ENCODE peak calls at places on chromosomes 2 and 18, in ten cellular contexts. W is upper lobe of right lung, C is brain microvascular endothelial cell, N is RWPE1, F is hepatocyte, S is AG10803, V is coronary artery, T is H9, I is psoas muscle, B is OCI-LY7. Y is an unnamed sample.

GRCh38 chr2:181203412-181203811 is 223.0 kb downstream of the UBE2E3 start:
- DNase-seq in W (no peak), C (peak; percentile 89), N (peak; percentile 76), F (peak; percentile 35), S (peak; percentile 80), V (no peak), T (no peak), I (no peak), B (no peak), Y (no peak)

GRCh38 chr2:27807476-27807875 is 36.0 kb downstream of the MRPL33 start:
- DNase-seq in W (no peak), C (peak; percentile 28), N (no peak), F (peak; percentile 36), S (peak; percentile 40), V (no peak), T (peak; percentile 42), I (no peak), B (peak; percentile 3), Y (peak; percentile 19)

GRCh38 chr2:231672617-231673347 is 35.5 kb upstream of the PTMA start:
- DNase-seq in W (peak; percentile 87), C (peak; percentile 45), N (no peak), F (peak; percentile 81), S (peak; percentile 48), V (peak; percentile 73), T (peak; percentile 94), I (no peak), B (peak; percentile 99), Y (peak; percentile 61)

GRCh38 chr2:233700028-233700635 is 7.4 kb downstream of the UGT1A6 start:
- DNase-seq in W (no peak), C (peak; percentile 33), N (no peak), F (peak; percentile 42), S (peak; percentile 17), V (no peak), T (no peak), I (no peak), B (no peak), Y (no peak)

GRCh38 chr18:70454705-70455322 is 166.0 kb downstream of the SOCS6 start:
- DNase-seq in W (no peak), C (peak; percentile 74), N (peak; percentile 34), F (peak; percentile 82), S (peak; percentile 68), V (no peak), T (no peak), I (no peak), B (peak; percentile 35), Y (peak; percentile 39)

GRCh38 chr18:49510393-49511115 is 23.5 kb upstream of the C18orf32 start:
- DNase-seq in W (no peak), C (peak; percentile 43), N (peak; percentile 43), F (peak; percentile 72), S (peak; percentile 50), V (no peak), T (peak; percentile 50), I (peak; percentile 29), B (peak; percentile 48), Y (peak; percentile 64)

GRCh38 chr2:208062113-208062512 is 36.8 kb upstream of the PLEKHM3 start:
- DNase-seq in W (no peak), C (peak; percentile 58), N (no peak), F (peak; percentile 64), S (peak; percentile 35), V (no peak), T (no peak), I (no peak), B (peak; percentile 44), Y (peak; percentile 26)

GRCh38 chr2:105398522-105399206 is at the start of gene FHL2:
- DNase-seq in W (peak; percentile 70), C (peak; percentile 73), N (peak; percentile 68), F (peak; percentile 92), S (peak; percentile 81), V (peak; percentile 84), T (peak; percentile 84), I (peak; percentile 78), B (no peak), Y (peak; percentile 79)

GRCh38 chr2:145874466-145874865 is 1354.5 kb upstream of the ZEB2 start:
- DNase-seq in W (no peak), C (peak; percentile 76), N (peak; percentile 4), F (no peak), S (peak; percentile 32), V (no peak), T (no peak), I (no peak), B (no peak), Y (no peak)

GRCh38 chr18:10241571-10241970 is 212.9 kb upstream of the APCDD1 start:
- DNase-seq in W (no peak), C (no peak), N (no peak), F (no peak), S (peak; percentile 29), V (no peak), T (no peak), I (no peak), B (no peak), Y (no peak)

DNA sequence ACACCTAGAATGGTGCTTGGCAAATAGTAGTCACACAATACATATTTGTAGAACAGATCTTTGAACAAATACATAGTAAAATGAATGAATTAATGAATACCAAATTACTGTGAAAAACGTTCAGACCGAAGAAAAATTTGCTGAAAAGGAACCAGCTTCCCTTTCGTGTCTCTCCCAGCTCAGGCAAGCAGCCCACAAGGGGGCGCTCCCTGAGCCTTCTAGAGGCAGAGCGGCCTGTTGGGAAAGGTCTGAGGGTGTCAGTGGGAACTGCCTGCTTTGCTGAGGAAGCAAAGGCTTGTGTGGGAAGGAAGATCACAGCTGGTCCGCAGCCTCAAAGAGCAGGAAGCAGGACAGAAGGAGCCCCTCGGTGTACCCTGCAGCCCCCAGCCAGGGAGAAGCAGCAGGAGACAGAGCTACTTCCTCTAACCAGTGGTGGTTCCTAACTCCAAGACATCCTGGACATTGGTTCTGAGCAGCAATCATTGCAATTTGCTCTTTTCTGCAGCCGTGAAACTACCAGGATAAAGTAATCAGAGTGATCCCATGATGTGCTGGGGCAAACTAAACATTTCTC is 231.1 kb downstream of the ANKRD30B start:
- DNase-seq in W (peak; percentile 65), C (no peak), N (no peak), F (no peak), S (peak; percentile 54), V (no peak), T (no peak), I (no peak), B (peak; percentile 51), Y (peak; percentile 44)
- TF ChIP-seq CTCF in W (peak; percentile 43), C (peak; percentile 73), N (peak; percentile 15), F (no peak), S (peak; percentile 57), V (no peak), T (peak; percentile 13), I (peak; percentile 16), B (peak; percentile 78), Y (peak; percentile 49)

DNA sequence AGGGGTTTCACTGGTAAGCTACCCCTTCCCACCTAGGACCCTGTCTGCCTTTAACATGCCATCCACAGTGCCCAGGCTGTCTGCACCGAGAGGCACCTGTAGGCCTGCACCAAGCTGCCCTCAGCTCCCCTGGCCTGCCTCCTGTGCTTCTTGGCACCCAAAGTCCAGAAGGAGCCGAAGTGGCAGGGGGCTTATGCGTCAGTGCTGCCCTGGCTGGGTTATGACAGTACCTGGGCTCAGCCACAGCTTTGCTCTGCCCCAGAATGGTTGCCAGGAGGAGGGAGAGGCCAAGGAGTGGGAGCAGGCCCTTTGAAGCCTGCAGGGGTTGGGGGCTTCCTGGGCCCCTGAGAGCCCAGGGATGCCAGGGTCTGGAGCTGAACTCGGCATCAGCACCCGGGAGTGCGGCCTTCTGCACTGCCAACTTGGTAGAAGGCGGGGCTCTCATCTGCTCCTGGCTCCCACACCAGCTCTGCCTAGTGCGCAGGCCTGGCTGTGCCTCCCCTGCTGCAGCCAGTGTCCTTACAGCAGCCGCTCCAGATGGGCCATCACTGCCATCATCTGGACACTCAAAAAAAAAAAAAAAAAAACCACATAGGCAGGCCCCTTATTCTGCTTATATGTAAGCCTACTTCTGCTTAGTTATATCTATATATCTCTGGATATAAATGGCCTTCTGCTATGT is 155.4 kb downstream of the THSD7B start:
- DNase-seq in W (no peak), C (no peak), N (no peak), F (peak; percentile 17), S (no peak), V (no peak), T (peak; percentile 66), I (no peak), B (no peak), Y (no peak)
- TF ChIP-seq CTCF in W (no peak), C (no peak), N (no peak), F (no peak), S (no peak), V (no peak), T (peak; percentile 14), I (no peak), B (no peak), Y (no peak)

DNA sequence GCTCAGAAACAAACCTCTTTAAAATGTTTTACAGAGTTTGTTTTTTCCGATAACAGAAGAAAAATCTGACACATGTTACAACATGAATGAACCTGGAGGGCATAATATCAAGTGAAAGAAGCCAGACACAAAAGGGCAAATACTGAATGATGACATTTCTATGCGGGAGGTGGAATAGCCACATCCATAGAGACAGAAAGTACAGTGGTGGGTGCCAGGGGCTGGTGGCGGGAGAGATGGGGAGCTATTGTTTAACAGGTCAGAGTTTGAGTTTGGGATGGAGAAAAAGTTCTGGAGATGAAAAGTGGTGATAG is 55.7 kb upstream of the RAB12 start:
- DNase-seq in W (no peak), C (no peak), N (no peak), F (no peak), S (no peak), V (no peak), T (no peak), I (no peak), B (no peak), Y (no peak)
- TF ChIP-seq CTCF in W (no peak), C (no peak), N (no peak), F (no peak), S (no peak), V (no peak), T (no peak), I (no peak), B (no peak), Y (no peak)

GRCh38 chr2:132400169-132400900 is 16.3 kb upstream of the GPR39 start:
- DNase-seq in W (no peak), C (peak; percentile 15), N (peak; percentile 23), F (peak; percentile 80), S (peak; percentile 37), V (no peak), T (no peak), I (no peak), B (no peak), Y (no peak)
- TF ChIP-seq CTCF in W (no peak), C (no peak), N (no peak), F (peak; percentile 15), S (no peak), V (no peak), T (no peak), I (no peak), B (no peak), Y (no peak)

DNA sequence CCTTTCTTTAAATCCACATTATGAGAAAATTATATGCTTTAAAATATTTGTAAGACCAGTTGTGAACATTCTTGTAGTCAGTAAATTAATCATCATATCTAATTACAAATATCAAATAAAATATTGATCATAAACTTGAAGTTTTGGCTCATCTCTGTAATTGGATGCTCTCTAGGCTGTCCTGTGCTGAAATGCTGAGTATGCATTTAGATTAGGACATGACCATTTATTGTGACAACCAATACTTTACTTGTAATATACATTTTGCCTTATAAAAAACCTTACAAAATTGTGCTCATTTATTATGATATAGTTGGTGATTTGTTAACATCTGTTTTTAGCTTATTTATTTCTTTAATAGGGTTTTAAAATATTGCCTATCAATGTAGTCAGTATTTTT is 116.1 kb upstream of the DOCK10 start:
- DNase-seq in W (no peak), C (no peak), N (no peak), F (no peak), S (no peak), V (no peak), T (no peak), I (no peak), B (no peak), Y (no peak)
- TF ChIP-seq CTCF in W (no peak), C (no peak), N (no peak), F (no peak), S (no peak), V (no peak), T (no peak), I (no peak), B (no peak), Y (no peak)

GRCh38 chr2:45237850-45238542 is 228.7 kb upstream of the SIX2 start:
- DNase-seq in W (no peak), C (peak; percentile 98), N (peak; percentile 91), F (peak; percentile 76), S (peak; percentile 96), V (peak; percentile 81), T (no peak), I (peak; percentile 77), B (no peak), Y (peak; percentile 7)
- TF ChIP-seq CTCF in W (no peak), C (peak; percentile 67), N (no peak), F (peak; percentile 23), S (peak; percentile 54), V (no peak), T (no peak), I (peak; percentile 52), B (peak; percentile 14), Y (no peak)